ENCODE peak calls at places on chromosome 17, in ten cellular contexts. S, H, E, F, C, Z, V, B, Q and W are unnamed samples.

GRCh38 chr17:58666858-58667267 is 25.0 kb downstream of the TEX14 start:
- DNase-seq in S (peak), H (peak), E (peak), F (no peak), C (no peak), Z (peak), V (peak), B (no peak), Q (no peak), W (no peak)

GRCh38 chr17:26792486-26792885 is 501.4 kb upstream of the WSB1 start:
- DNase-seq in S (no peak), H (no peak), E (no peak), F (no peak), C (no peak), Z (no peak), V (no peak), B (peak), Q (no peak), W (no peak)

GRCh38 chr17:76530489-76530814 is 7.1 kb downstream of the CYGB start:
- DNase-seq in S (no peak), H (peak), E (no peak), F (no peak), C (no peak), Z (no peak), V (no peak), B (peak), Q (no peak), W (no peak)

GRCh38 chr17:56708670-56709410 is 115.3 kb downstream of the NOG start:
- DNase-seq in S (no peak), H (no peak), E (no peak), F (no peak), C (no peak), Z (no peak), V (no peak), B (no peak), Q (no peak), W (no peak)

GRCh38 chr17:21019976-21020575 is 22.7 kb downstream of the USP22 start:
- DNase-seq in S (peak), H (no peak), E (no peak), F (no peak), C (no peak), Z (peak), V (no peak), B (peak), Q (no peak), W (no peak)

GRCh38 chr17:62791235-62792121 is 16.6 kb downstream of the MARCHF10 start:
- DNase-seq in S (no peak), H (no peak), E (no peak), F (no peak), C (no peak), Z (no peak), V (no peak), B (peak), Q (no peak), W (no peak)

GRCh38 chr17:81337449-81337848 is 42.3 kb upstream of the SLC38A10 start:
- DNase-seq in S (no peak), H (peak), E (peak), F (no peak), C (no peak), Z (no peak), V (no peak), B (no peak), Q (peak), W (no peak)

GRCh38 chr17:34146440-34147043 is 108.5 kb upstream of the CCL2 start:
- DNase-seq in S (no peak), H (peak), E (peak), F (peak), C (peak), Z (peak), V (peak), B (peak), Q (peak), W (peak)

GRCh38 chr17:58047751-58048150 is 35.5 kb upstream of the DYNLL2 start:
- DNase-seq in S (no peak), H (no peak), E (no peak), F (no peak), C (no peak), Z (no peak), V (no peak), B (no peak), Q (no peak), W (no peak)

GRCh38 chr17:2704890-2705248 is 6.7 kb downstream of the CLUH start:
- DNase-seq in S (no peak), H (no peak), E (no peak), F (no peak), C (no peak), Z (no peak), V (no peak), B (no peak), Q (no peak), W (no peak)

GRCh38 chr17:83202002-83203000 is 122.9 kb downstream of the METRNL start:
- DNase-seq in S (no peak), H (peak), E (no peak), F (peak), C (no peak), Z (peak), V (no peak), B (no peak), Q (no peak), W (no peak)